ENCODE peak calls at places on chromosomes 7 and 10, in four cellular contexts. J, X, O and K are unnamed samples. For H3K36me3, the result is how much of the 10 kb centered on the place peaks cover.

GRCh38 chr7:103929808-103930415 is 59.5 kb downstream of the RELN start:
- DNase-seq in J (no peak), X (no peak), O (peak), K (no peak)

GRCh38 chr7:2948794-2949193 is 94.9 kb downstream of the CARD11 start:
- DNase-seq in J (no peak), X (no peak), O (no peak), K (no peak)

GRCh38 chr7:2012981-2013380 is 219.8 kb downstream of the MAD1L1 start:
- DNase-seq in J (no peak), X (no peak), O (no peak), K (no peak)

GRCh38 chr7:816751-817671 is 15.3 kb upstream of the SUN1 start:
- DNase-seq in J (no peak), X (peak), O (peak), K (peak)

GRCh38 chr10:113982745-113983144 is 60.9 kb upstream of the ADRB1 start:
- DNase-seq in J (no peak), X (no peak), O (peak), K (no peak)

GRCh38 chr10:125161570-125162139 is 1.3 kb upstream of the CTBP2 start:
- DNase-seq in J (no peak), X (no peak), O (no peak), K (no peak)

GRCh38 chr7:12970626-12971025 is 283.2 kb downstream of the ARL4A start:
- DNase-seq in J (no peak), X (no peak), O (no peak), K (no peak)

GRCh38 chr7:106061301-106061979 is 50.7 kb downstream of the SYPL1 start:
- DNase-seq in J (no peak), X (no peak), O (no peak), K (no peak)

GRCh38 chr10:48289652-48290238 is 15.2 kb upstream of the FRMPD2 start:
- DNase-seq in J (peak), X (peak), O (peak), K (peak)

GRCh38 chr7:152459724-152460251 is 24.0 kb upstream of the KMT2C start:
- DNase-seq in J (no peak), X (no peak), O (peak), K (no peak)

GRCh38 chr7:130040576-130040975 is 10.6 kb downstream of the ZC3HC1 start:
- DNase-seq in J (no peak), X (no peak), O (no peak), K (no peak)
- H3K36me3 ChIP-seq in J (half or more), X (half or more), O (under half), K (under half)

GRCh38 chr10:112812571-112812970 is 137.5 kb upstream of the TCF7L2 start:
- DNase-seq in J (no peak), X (no peak), O (no peak), K (no peak)
- H3K4me3 ChIP-seq in J (no peak), X (no peak), O (no peak), K (no peak)

GRCh38 chr7:107173191-107173590 is 4.4 kb downstream of the HBP1 start:
- DNase-seq in J (no peak), X (no peak), O (no peak), K (no peak)
- H3K36me3 ChIP-seq in J (under half), X (under half), O (under half), K (under half)

DNA sequence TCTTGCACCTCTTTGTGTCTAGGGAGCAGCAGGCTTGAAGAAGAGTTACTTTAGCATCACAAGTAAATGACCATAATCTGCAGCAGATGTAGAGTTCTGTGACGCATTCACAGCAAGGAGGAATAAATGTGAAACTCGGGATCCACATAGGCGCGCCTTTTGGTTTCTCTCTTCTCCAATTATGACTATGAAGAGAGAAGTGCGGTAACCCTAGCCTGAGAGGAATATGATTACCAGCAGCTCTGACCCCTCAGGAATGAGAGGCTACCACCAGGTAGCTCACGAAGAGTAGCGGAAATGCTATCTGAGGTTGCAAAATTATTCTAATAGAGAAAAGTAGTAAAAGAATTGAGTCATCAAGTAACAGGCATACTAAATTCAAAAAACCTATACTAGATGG is 25.2 kb upstream of the DMTF1 start:
- DNase-seq in J (no peak), X (no peak), O (no peak), K (no peak)
- H3K4me3 ChIP-seq in J (no peak), X (no peak), O (no peak), K (no peak)

DNA sequence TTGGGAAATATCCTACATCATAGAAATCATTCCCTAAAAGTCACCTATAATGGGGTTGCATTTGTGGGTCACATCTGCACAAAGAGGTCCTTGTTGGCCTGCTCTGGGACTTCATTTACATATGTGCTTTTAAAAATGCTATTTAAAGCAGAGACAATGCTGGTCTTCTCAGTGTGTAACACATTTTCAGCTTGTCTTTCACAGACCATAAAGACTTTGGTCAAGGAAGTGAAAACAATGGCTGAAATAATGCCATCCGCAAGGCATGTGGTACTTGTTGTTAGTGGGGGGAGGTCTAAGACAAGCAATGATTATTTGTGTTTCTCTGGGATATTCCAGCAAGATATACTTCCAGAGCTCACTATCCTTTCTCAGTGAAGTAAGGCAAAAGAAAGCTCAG is 84.6 kb upstream of the PDLIM1 start:
- DNase-seq in J (no peak), X (no peak), O (no peak), K (no peak)
- H3K36me3 ChIP-seq in J (under half), X (under half), O (under half), K (under half)

DNA sequence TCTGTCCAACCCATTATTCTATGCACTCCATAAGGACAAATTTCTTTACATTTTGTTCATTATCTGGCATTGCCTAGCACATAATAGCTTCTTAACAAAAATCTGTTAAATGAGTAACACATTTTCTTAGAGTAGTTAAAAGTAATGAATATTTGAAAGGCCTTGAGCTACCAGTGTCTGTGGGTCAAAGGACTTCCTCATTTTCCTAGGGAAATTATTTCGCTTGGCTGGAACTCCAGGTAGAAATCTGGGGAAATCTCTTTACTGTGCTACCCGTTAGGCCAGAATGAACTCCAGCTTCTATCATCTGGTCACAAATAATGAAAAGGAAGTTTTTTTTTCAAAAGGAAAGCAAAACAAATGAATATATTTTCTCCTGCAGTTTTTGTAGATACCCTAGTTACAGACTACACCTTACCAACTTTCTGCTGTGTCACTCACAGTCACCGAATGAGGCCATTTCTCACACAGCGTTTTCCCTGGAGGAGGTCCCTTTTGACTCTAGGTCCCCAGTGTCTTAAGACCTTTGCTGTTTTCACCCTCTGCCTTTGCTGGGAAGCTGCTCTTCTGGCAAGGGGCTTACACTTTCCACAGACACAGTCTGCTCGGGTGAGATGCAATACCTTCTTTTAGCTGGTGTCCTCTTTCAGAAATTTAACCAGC is 1.6 kb downstream of the SAMD9L start:
- DNase-seq in J (no peak), X (peak), O (no peak), K (no peak)
- H3K4me3 ChIP-seq in J (no peak), X (peak), O (peak), K (peak)

DNA sequence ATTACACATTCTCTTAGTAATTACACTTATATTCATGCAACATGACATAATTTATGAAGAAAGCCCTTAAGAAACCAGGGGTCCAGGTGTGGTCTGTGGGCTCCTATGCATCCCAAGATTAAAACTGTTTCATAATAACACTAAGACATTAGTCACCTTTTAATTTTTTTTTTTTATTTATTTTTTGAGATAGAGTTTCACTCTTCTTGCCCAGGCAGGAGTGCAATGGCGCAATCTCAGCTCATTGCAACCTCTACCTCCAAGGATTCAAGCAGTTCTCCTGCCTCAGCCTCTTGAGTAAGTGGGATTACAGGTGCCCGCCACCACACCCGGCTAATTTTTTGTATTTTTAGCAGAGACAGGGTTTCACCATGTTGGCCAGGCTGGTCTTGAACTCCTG is 12.5 kb downstream of the GDI2 start:
- DNase-seq in J (no peak), X (no peak), O (no peak), K (no peak)
- H3K36me3 ChIP-seq in J (half or more), X (half or more), O (under half), K (half or more)

GRCh38 chr10:13001887-13002212 is 337 bp upstream of the CCDC3 start:
- DNase-seq in J (no peak), X (peak), O (no peak), K (no peak)

GRCh38 chr10:13001041-13001886 is at the start of gene CCDC3:
- DNase-seq in J (no peak), X (peak), O (no peak), K (peak)

GRCh38 chr10:13003781-13004180 is 2.3 kb upstream of the CCDC3 start:
- DNase-seq in J (no peak), X (no peak), O (no peak), K (no peak)

GRCh38 chr10:13003004-13003403 is 1.5 kb upstream of the CCDC3 start:
- DNase-seq in J (no peak), X (no peak), O (peak), K (peak)

DNA sequence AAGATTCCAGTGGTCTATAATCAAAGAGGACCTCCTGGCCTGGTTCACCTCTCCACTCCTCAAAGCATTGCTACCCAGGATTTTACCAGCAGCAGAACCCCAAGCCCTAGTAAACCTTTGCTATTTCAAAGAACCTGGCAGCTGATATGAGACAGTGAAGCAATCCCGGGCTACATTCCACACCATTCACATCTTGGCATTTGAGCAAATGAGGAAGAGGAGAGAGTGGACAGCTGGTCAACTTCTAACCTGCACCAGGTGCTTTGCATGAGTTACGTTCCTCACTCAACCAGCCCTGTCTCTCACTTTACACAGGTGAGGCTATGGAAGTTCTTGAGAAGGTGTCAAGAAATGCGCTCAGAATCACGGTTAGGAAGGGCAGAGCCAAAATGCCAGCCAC is 1.1 kb downstream of the CCDC3 start:
- DNase-seq in J (no peak), X (no peak), O (no peak), K (no peak)
- H3K4me3 ChIP-seq in J (peak), X (no peak), O (no peak), K (no peak)

GRCh38 chr10:79219276-79219957 is 127.9 kb upstream of the PPIF start:
- DNase-seq in J (no peak), X (no peak), O (no peak), K (peak)
- H3K36me3 ChIP-seq in J (half or more), X (half or more), O (under half), K (half or more)

DNA sequence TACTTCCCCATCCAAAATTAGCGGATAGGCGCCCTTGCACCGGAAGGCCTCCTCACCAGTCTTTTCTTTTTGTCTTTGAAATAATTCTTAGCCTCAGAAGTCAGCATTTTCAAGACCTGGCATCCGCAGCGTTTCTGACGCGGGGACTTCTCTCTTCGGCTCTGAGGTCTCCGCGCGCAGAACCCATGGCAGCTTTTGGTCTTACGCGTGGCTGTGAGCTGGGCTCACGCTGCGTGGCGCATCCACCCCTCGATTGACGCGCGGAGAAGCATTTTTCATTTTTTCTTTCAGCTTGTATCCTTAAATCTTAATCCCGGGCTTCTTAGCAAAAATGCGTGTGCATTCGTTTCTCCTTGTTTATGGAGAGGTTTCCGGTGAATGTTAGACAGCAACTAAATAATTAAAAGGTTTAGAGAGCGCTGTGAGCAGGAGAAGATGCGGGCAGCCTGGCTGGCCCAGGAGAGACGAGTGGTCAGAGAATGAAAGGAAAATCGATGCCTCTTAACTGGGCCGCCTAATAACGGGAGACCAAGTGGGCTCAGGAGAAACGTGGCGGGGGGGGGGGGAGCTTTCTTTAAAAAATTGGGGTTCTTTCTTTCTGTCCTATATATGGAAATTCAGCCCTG is 2.0 kb upstream of the GATA3 start:
- DNase-seq in J (no peak), X (no peak), O (no peak), K (no peak)
- H3K4me3 ChIP-seq in J (peak), X (no peak), O (peak), K (no peak)